ENCODE peak calls at places on chromosomes 13 and 19, in five cellular contexts. One of them, this sample, is unnamed.

GRCh38 chr19:44313231-44313630 is 8.4 kb upstream of the ZNF235 start:
- DNase-seq in mucosa of gallbladder: no peak
- DNase-seq in amniotic stem cell: no peak
- DNase-seq in head of caudate nucleus: no peak
- DNase-seq in T-cell: no peak
- DNase-seq in this sample: no peak

GRCh38 chr19:2394669-2395292 is 32.6 kb downstream of the TIMM13 start:
- DNase-seq in T-cell: no peak
- DNase-seq in amniotic stem cell: no peak
- DNase-seq in head of caudate nucleus: no peak
- DNase-seq in mucosa of gallbladder: peak
- DNase-seq in this sample: no peak

GRCh38 chr13:32426981-32427851 is 714 bp downstream of the N4BP2L1 start:
- DNase-seq in mucosa of gallbladder: peak
- DNase-seq in amniotic stem cell: no peak
- DNase-seq in T-cell: peak
- DNase-seq in head of caudate nucleus: peak
- DNase-seq in this sample: no peak

GRCh38 chr19:16594131-16594586 is 21.9 kb upstream of the SLC35E1 start:
- DNase-seq in T-cell: peak
- DNase-seq in mucosa of gallbladder: no peak
- DNase-seq in amniotic stem cell: no peak
- DNase-seq in head of caudate nucleus: no peak
- DNase-seq in this sample: no peak

GRCh38 chr19:35117017-35117570 is 1.5 kb downstream of the FXYD3 start:
- DNase-seq in head of caudate nucleus: no peak
- DNase-seq in T-cell: no peak
- DNase-seq in mucosa of gallbladder: no peak
- DNase-seq in amniotic stem cell: no peak
- DNase-seq in this sample: no peak

GRCh38 chr19:39705578-39706188 is 1.4 kb downstream of the LGALS14 start:
- DNase-seq in T-cell: peak
- DNase-seq in amniotic stem cell: no peak
- DNase-seq in head of caudate nucleus: no peak
- DNase-seq in mucosa of gallbladder: no peak
- DNase-seq in this sample: no peak

GRCh38 chr13:76937416-76937815 is 10.9 kb upstream of the ACOD1 start:
- DNase-seq in amniotic stem cell: peak
- DNase-seq in mucosa of gallbladder: no peak
- DNase-seq in T-cell: no peak
- DNase-seq in head of caudate nucleus: no peak
- DNase-seq in this sample: peak

GRCh38 chr19:20607943-20608342 is 42.4 kb upstream of the ZNF737 start:
- DNase-seq in head of caudate nucleus: no peak
- DNase-seq in mucosa of gallbladder: no peak
- DNase-seq in amniotic stem cell: no peak
- DNase-seq in T-cell: no peak
- DNase-seq in this sample: no peak

GRCh38 chr13:113291997-113292862 is 4.8 kb upstream of the LAMP1 start:
- DNase-seq in mucosa of gallbladder: no peak
- DNase-seq in amniotic stem cell: no peak
- DNase-seq in head of caudate nucleus: no peak
- DNase-seq in T-cell: no peak
- DNase-seq in this sample: peak

GRCh38 chr19:47356900-47357299 is 7.8 kb downstream of the DHX34 start:
- DNase-seq in T-cell: no peak
- DNase-seq in mucosa of gallbladder: no peak
- DNase-seq in head of caudate nucleus: no peak
- DNase-seq in amniotic stem cell: no peak
- DNase-seq in this sample: no peak

GRCh38 chr19:17861542-17862402 is 2.1 kb downstream of the RPL18A start:
- DNase-seq in mucosa of gallbladder: no peak
- DNase-seq in amniotic stem cell: no peak
- DNase-seq in T-cell: no peak
- DNase-seq in head of caudate nucleus: no peak
- DNase-seq in this sample: no peak

GRCh38 chr13:73421310-73421912 is 362.6 kb downstream of the KLF5 start:
- DNase-seq in T-cell: no peak
- DNase-seq in amniotic stem cell: no peak
- DNase-seq in mucosa of gallbladder: peak
- DNase-seq in head of caudate nucleus: no peak
- DNase-seq in this sample: no peak

GRCh38 chr19:48890551-48890950 is 8.0 kb downstream of the TULP2 start:
- DNase-seq in amniotic stem cell: no peak
- DNase-seq in mucosa of gallbladder: no peak
- DNase-seq in T-cell: no peak
- DNase-seq in head of caudate nucleus: no peak
- DNase-seq in this sample: no peak

GRCh38 chr19:2274937-2275535 is 6.9 kb downstream of the PEAK3 start:
- DNase-seq in amniotic stem cell: no peak
- DNase-seq in head of caudate nucleus: peak
- DNase-seq in mucosa of gallbladder: peak
- DNase-seq in T-cell: peak
- DNase-seq in this sample: peak

GRCh38 chr19:16069813-16070365 is 6.4 kb upstream of the TPM4 start:
- DNase-seq in mucosa of gallbladder: no peak
- DNase-seq in amniotic stem cell: no peak
- DNase-seq in T-cell: no peak
- DNase-seq in head of caudate nucleus: no peak
- DNase-seq in this sample: no peak

GRCh38 chr19:14048439-14049153 is 13.3 kb downstream of the PALM3 start:
- DNase-seq in mucosa of gallbladder: peak
- DNase-seq in amniotic stem cell: no peak
- DNase-seq in T-cell: peak
- DNase-seq in head of caudate nucleus: peak
- DNase-seq in this sample: peak

GRCh38 chr19:6086081-6086858 is 24.0 kb downstream of the RFX2 start:
- DNase-seq in mucosa of gallbladder: no peak
- DNase-seq in T-cell: no peak
- DNase-seq in head of caudate nucleus: no peak
- DNase-seq in amniotic stem cell: no peak
- DNase-seq in this sample: no peak

GRCh38 chr19:33427801-33428626 is 54.5 kb downstream of the CEBPG start:
- DNase-seq in mucosa of gallbladder: no peak
- DNase-seq in amniotic stem cell: no peak
- DNase-seq in head of caudate nucleus: no peak
- DNase-seq in T-cell: no peak
- DNase-seq in this sample: no peak

GRCh38 chr19:18254546-18255500 is 19.4 kb downstream of the IQCN start:
- DNase-seq in head of caudate nucleus: no peak
- DNase-seq in mucosa of gallbladder: no peak
- DNase-seq in amniotic stem cell: no peak
- DNase-seq in T-cell: no peak
- DNase-seq in this sample: no peak

GRCh38 chr19:1553415-1553814 is 14.7 kb downstream of the MEX3D start:
- DNase-seq in mucosa of gallbladder: no peak
- DNase-seq in T-cell: no peak
- DNase-seq in amniotic stem cell: no peak
- DNase-seq in head of caudate nucleus: no peak
- DNase-seq in this sample: no peak

GRCh38 chr13:109381546-109382180 is 404.7 kb downstream of the IRS2 start:
- DNase-seq in head of caudate nucleus: no peak
- DNase-seq in T-cell: no peak
- DNase-seq in amniotic stem cell: no peak
- DNase-seq in mucosa of gallbladder: no peak
- DNase-seq in this sample: peak

GRCh38 chr13:79403113-79403512 is 2.9 kb downstream of the RBM26 start:
- DNase-seq in T-cell: no peak
- DNase-seq in amniotic stem cell: no peak
- DNase-seq in mucosa of gallbladder: no peak
- DNase-seq in head of caudate nucleus: no peak
- DNase-seq in this sample: no peak

GRCh38 chr13:110950819-110951570 is 36.1 kb upstream of the ANKRD10 start:
- DNase-seq in T-cell: no peak
- DNase-seq in head of caudate nucleus: no peak
- DNase-seq in mucosa of gallbladder: no peak
- DNase-seq in amniotic stem cell: no peak
- DNase-seq in this sample: no peak

GRCh38 chr13:52411629-52412028 is 5.7 kb upstream of the THSD1 start:
- DNase-seq in head of caudate nucleus: no peak
- DNase-seq in mucosa of gallbladder: no peak
- DNase-seq in T-cell: no peak
- DNase-seq in amniotic stem cell: no peak
- DNase-seq in this sample: peak

GRCh38 chr13:114113961-114114360 is 18.5 kb downstream of the RASA3 start:
- DNase-seq in mucosa of gallbladder: no peak
- DNase-seq in head of caudate nucleus: no peak
- DNase-seq in amniotic stem cell: no peak
- DNase-seq in T-cell: no peak
- DNase-seq in this sample: no peak

GRCh38 chr13:51845574-51846318 is 769 bp upstream of the TMEM272 start:
- DNase-seq in head of caudate nucleus: no peak
- DNase-seq in amniotic stem cell: no peak
- DNase-seq in T-cell: no peak
- DNase-seq in mucosa of gallbladder: no peak
- DNase-seq in this sample: no peak

This sample was measured in AG08395.